ENCODE peak calls at places on chromosomes 16 and 17, in four cellular contexts. D is left ventricle myocardium inferior, J is H1, S is Panc1. P is an unnamed sample. For H3K4me1, the result is how much of the 10 kb centered on the place peaks cover.

GRCh38 chr17:41052594-41052993 is 2.4 kb downstream of the KRTAP2-2 start:
- DNase-seq in D (no peak), J (no peak), S (no peak), P (no peak)

GRCh38 chr17:41540921-41541625 is 13.0 kb upstream of the KRT19 start:
- DNase-seq in D (no peak), J (no peak), S (no peak), P (no peak)

GRCh38 chr16:13793788-13794461 is 126.0 kb upstream of the ERCC4 start:
- DNase-seq in D (no peak), J (no peak), S (no peak), P (no peak)

GRCh38 chr16:29007865-29008593 is 23.2 kb downstream of the LAT start:
- DNase-seq in D (no peak), J (no peak), S (no peak), P (peak)

GRCh38 chr17:45579529-45580495 is 89.3 kb upstream of the PLEKHM1 start:
- DNase-seq in D (no peak), J (peak), S (no peak), P (no peak)

GRCh38 chr17:33469911-33470310 is 176.8 kb upstream of the ASIC2 start:
- DNase-seq in D (no peak), J (no peak), S (no peak), P (peak)

GRCh38 chr16:62249069-62249468 is 212.8 kb upstream of the CDH8 start:
- DNase-seq in D (no peak), J (no peak), S (no peak), P (no peak)

GRCh38 chr16:80447263-80447662 is 93.5 kb upstream of the DYNLRB2 start:
- DNase-seq in D (no peak), J (no peak), S (no peak), P (no peak)

GRCh38 chr17:64455993-64456885 is 7.3 kb downstream of the MILR1 start:
- DNase-seq in D (no peak), J (no peak), S (no peak), P (no peak)

GRCh38 chr17:70365098-70365583 is 195.8 kb downstream of the KCNJ2 start:
- DNase-seq in D (no peak), J (no peak), S (no peak), P (peak)

GRCh38 chr16:57564571-57565270 is 22.3 kb downstream of the ADGRG5 start:
- DNase-seq in D (no peak), J (no peak), S (no peak), P (peak)

GRCh38 chr17:19448341-19449268 is 37.6 kb downstream of the RNF112 start:
- DNase-seq in D (no peak), J (no peak), S (peak), P (peak)

GRCh38 chr17:21382560-21383495 is 6.7 kb downstream of the KCNJ12 start:
- DNase-seq in D (no peak), J (no peak), S (no peak), P (no peak)

GRCh38 chr17:41467546-41467945 is 360 bp upstream of the KRT32 start:
- DNase-seq in D (no peak), J (no peak), S (no peak), P (no peak)

GRCh38 chr16:11056989-11057645 is 112.8 kb downstream of the CLEC16A start:
- DNase-seq in D (no peak), J (no peak), S (no peak), P (peak)

GRCh38 chr17:14289162-14289561 is 11.7 kb upstream of the HS3ST3B1 start:
- DNase-seq in D (no peak), J (no peak), S (no peak), P (peak)

GRCh38 chr16:50884066-50884860 is 142.4 kb downstream of the CYLD start:
- DNase-seq in D (no peak), J (peak), S (no peak), P (no peak)
- TF ChIP-seq CTCF in D (no peak), J (peak), S (peak), P (peak)

DNA sequence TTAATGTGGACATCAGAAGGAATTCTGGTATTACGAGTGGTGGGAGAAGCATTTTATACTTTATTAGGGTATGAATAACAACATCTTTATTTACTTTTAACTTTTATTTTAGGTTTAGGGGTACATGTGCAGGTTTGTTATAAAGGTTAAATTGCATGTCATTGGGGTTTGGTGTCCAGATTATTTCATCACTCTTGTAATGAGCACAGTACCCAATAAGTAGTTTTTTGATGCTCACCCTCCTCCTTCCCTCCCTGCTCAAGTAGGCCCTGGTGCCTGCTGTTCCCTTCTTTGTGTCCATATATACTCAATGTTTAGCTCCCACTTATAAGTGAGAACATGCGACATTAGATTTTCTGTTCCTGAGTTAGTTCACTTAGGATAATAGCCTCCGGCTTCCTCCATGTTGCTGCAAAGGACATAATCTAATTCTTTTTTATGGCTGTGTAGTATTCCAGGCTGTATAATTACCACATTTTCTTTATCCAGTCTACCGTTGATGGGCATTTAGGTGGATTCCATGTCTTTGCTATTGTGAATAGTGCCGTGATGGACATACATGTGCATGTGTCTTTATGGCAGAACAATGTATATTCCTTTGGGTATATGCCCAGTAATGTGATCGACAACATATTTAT is 456.2 kb downstream of the XYLT1 start:
- DNase-seq in D (no peak), J (no peak), S (no peak), P (no peak)
- H3K4me1 ChIP-seq in D (under half), J (under half), S (under half), P (under half)

DNA sequence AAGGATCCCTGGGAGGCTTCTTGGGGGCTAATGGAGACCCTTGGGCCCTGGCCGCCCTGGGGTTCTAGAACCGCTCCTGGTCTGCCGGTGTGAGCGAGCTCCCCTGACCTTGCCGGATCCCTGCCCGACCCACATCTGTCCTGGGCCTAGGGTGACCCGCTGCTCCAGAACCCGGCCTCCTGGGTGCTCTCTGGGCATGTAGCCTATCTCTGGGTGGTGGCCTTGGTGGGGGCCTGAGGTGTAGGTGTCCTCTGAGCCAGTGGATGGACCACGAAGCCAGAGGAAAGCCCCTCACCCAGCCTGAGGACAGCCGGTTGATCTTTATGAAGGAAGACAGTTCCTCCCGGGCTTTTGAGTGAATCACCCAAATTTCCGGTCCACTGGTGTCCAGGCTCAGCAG is 10.7 kb upstream of the GSE1 start:
- DNase-seq in D (no peak), J (no peak), S (no peak), P (no peak)
- H3K27ac ChIP-seq in D (peak), J (no peak), S (peak), P (no peak)

GRCh38 chr16:77722315-77723107 is at the start of gene NUDT7:
- DNase-seq in D (peak), J (peak), S (peak), P (peak)
- TF ChIP-seq CTCF in D (peak), J (no peak), S (peak), P (peak)

GRCh38 chr17:61249649-61250301 is 149.9 kb upstream of the TBX2 start:
- DNase-seq in D (no peak), J (no peak), S (no peak), P (no peak)

GRCh38 chr17:61248399-61248798 is 151.2 kb upstream of the TBX2 start:
- DNase-seq in D (no peak), J (no peak), S (no peak), P (no peak)

GRCh38 chr17:61251939-61252865 is 147.4 kb upstream of the TBX2 start:
- DNase-seq in D (peak), J (no peak), S (no peak), P (no peak)

GRCh38 chr17:61253293-61253801 is 146.3 kb upstream of the TBX2 start:
- DNase-seq in D (peak), J (no peak), S (no peak), P (no peak)

DNA sequence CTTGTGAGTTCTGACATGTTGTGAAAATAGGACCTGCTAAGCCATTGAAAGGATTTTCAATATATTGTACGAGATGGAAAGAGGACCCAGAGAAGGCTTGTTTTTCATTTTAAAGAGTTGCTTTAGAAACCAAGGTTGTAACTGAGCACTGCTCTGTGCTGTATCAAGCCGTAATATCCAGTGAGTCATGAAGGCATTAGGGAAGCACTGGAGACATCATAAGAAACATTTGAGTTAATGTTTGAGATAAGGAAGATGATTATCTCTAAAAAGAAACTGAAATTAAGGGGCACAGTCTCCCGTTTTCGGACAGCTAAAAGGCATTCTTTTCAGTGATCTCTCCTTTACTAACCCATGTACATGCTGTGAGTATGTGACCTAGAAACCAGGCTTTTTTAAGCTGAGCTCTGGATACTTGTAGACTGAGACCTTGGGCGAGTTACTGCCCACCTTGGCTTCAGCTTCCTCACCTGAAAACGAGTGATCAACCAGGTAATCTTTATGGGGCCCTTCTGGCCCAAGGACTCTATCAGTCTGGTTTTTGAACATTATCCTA is 149.2 kb upstream of the TBX2 start:
- DNase-seq in D (no peak), J (no peak), S (no peak), P (peak)
- H3K4me1 ChIP-seq in D (half or more), J (under half), S (under half), P (under half)

DNA sequence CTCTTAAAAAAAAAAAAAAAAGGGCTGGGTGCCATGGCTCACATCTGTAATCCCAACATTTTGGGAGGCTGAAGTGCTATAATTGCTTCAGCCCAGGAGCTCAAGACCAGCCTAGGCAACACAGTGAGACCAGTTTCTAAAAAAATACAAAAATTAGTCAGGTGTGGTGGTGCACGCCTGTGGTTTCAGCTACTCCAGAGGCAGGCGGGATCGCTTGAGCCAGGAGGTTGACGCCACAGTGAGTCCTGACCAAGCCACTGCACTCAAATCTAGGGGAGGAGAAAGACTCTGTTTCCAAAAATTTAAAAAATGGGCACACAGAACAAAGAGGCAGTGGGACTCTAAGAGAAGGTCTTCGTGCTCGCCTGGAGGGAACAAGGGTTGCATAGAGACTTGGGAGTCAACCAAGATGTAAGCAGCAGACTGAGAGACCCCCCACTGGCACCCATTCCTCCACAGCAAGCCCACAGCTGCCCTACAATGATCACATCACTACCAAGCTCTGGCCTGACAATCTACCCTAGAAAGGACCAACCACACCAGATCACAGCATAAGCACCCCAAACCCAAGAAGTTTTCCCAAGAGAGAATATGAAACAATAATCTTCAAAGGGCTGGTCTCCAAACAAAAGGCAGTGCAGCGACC is 121.6 kb downstream of the ANKRD11 start:
- DNase-seq in D (no peak), J (no peak), S (no peak), P (no peak)
- H3K27ac ChIP-seq in D (no peak), J (no peak), S (peak), P (no peak)

DNA sequence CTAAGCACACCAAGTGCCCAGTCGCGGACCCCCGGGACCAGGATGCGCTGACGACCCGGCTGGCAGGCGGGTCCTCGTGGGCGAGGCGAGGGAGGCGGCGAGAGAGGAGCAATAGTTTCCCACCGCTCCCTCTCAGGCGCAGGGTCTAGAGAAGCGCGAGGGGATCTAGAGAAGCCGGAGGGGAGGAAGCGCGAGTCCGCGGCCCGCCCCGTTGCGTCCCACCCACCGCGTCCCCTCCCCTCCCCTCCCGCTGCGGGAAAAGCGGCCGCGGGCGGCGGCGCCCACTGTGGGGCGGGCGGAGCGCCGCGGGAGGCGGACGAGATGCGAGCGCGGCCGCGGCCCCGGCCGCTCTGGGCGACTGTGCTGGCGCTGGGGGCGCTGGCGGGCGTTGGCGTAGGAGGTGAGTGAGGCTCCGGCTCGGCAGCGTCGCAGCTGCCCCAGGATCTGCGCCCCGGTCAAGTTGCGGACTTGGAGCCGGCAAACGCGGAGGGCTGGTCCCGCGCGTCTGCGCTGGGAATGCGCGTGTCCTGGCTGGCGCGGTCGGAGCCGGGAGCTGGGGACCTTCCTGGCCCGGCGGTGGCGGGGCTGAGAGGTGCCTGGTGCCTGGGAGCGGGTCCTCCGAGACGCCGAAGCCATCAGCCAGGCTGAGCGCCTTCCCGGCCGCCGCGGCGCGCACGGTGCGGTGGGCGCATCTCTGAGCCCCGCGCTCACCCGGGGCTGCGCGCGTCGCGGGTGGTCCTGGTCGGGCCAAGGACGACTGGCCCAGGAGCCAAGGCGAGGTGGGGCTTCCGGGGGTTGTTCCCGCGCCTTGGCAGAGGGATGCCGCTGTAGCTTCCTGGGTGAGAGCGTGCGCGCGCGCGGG is at the start of gene ITGB3:
- DNase-seq in D (peak), J (peak), S (no peak), P (no peak)
- TF ChIP-seq CTCF in D (peak), J (peak), S (peak), P (peak)

DNA sequence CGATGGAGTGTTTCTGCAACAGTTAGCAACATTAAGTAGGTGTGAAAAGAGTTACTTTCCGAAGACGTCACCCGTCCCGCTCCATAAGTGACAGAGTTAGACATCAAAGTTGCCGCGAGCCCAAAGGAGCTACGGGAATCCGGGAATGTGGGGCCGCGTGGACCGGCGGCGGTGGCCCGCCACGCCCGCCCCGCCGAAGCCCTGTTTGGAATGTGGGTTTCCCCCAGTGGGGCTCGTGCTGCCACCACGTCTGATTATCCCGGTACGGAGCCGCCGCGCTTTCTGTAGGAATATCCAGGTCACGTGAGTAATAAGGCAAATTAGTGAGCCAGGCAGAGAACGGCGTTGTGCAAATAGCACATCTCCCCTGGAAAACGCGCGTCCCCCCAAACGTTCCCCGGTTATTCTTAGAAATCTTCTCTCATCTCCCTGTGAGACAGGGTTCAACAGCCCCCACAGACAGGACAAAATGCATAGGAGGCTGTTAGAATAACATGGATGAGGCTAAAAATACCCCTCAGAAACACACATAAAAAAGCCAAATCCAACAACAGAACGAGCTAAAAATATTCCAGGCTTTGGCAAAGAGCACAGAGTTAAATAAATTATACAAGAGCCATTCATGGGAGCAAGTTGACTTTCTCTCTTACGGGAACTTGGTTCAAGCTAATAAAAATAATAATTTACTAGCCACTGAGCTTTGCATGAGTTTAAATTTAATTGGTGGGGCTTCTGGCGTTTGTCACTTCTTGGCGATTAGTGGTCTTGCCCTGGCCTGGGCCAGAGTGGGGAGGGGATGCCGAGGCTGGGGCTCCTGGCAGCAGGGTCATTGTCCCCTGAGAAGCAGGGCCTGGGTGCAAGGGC is 8.6 kb downstream of the BAHCC1 start:
- DNase-seq in D (peak), J (no peak), S (no peak), P (no peak)
- H3K4me1 ChIP-seq in D (half or more), J (under half), S (half or more), P (under half)

GRCh38 chr17:67578058-67578457 is 139.7 kb upstream of the NOL11 start:
- DNase-seq in D (no peak), J (no peak), S (no peak), P (no peak)
- H3K27ac ChIP-seq in D (no peak), J (no peak), S (no peak), P (no peak)

GRCh38 chr16:309476-309875 is 26.5 kb downstream of the PDIA2 start:
- DNase-seq in D (no peak), J (no peak), S (no peak), P (no peak)
- TF ChIP-seq CTCF in D (no peak), J (no peak), S (no peak), P (no peak)